ENCODE peak calls at places on chromosomes 3 and 15, in four cellular contexts. One of them, this sample, is unnamed.

GRCh38 chr3:186109897-186110803 is 1.3 kb upstream of the ETV5 start:
- DNase-seq in right cardiac atrium: peak
- DNase-seq in stimulated activated CD4-positive, alpha-beta T cell treated with anti-CD3 and anti-CD28 coated beads, Interleukin-4, amount 100 ng/mL, for 24 hours: no peak
- DNase-seq in mesothelial cell of epicardium: no peak
- DNase-seq in this sample: peak

GRCh38 chr3:147407495-147408179 is 1.3 kb upstream of the ZIC4 start:
- DNase-seq in stimulated activated CD4-positive, alpha-beta T cell treated with anti-CD3 and anti-CD28 coated beads, Interleukin-4, amount 100 ng/mL, for 24 hours: no peak
- DNase-seq in mesothelial cell of epicardium: no peak
- DNase-seq in right cardiac atrium: no peak
- DNase-seq in this sample: no peak

GRCh38 chr3:65888980-65889706 is 149.6 kb downstream of the MAGI1 start:
- DNase-seq in mesothelial cell of epicardium: no peak
- DNase-seq in stimulated activated CD4-positive, alpha-beta T cell treated with anti-CD3 and anti-CD28 coated beads, Interleukin-4, amount 100 ng/mL, for 24 hours: no peak
- DNase-seq in right cardiac atrium: no peak
- DNase-seq in this sample: no peak

GRCh38 chr15:93321881-93322282 is 232.9 kb upstream of the RGMA start:
- DNase-seq in right cardiac atrium: no peak
- DNase-seq in mesothelial cell of epicardium: peak
- DNase-seq in stimulated activated CD4-positive, alpha-beta T cell treated with anti-CD3 and anti-CD28 coated beads, Interleukin-4, amount 100 ng/mL, for 24 hours: no peak
- DNase-seq in this sample: no peak

GRCh38 chr15:52002351-52002750 is 16.7 kb upstream of the MAPK6 start:
- DNase-seq in stimulated activated CD4-positive, alpha-beta T cell treated with anti-CD3 and anti-CD28 coated beads, Interleukin-4, amount 100 ng/mL, for 24 hours: no peak
- DNase-seq in right cardiac atrium: no peak
- DNase-seq in mesothelial cell of epicardium: no peak
- DNase-seq in this sample: no peak

GRCh38 chr3:100525753-100526612 is 33.6 kb downstream of the TMEM45A start:
- DNase-seq in stimulated activated CD4-positive, alpha-beta T cell treated with anti-CD3 and anti-CD28 coated beads, Interleukin-4, amount 100 ng/mL, for 24 hours: no peak
- DNase-seq in mesothelial cell of epicardium: no peak
- DNase-seq in right cardiac atrium: no peak
- DNase-seq in this sample: no peak

GRCh38 chr3:101127991-101128390 is 134.8 kb upstream of the ABI3BP start:
- DNase-seq in stimulated activated CD4-positive, alpha-beta T cell treated with anti-CD3 and anti-CD28 coated beads, Interleukin-4, amount 100 ng/mL, for 24 hours: no peak
- DNase-seq in right cardiac atrium: no peak
- DNase-seq in mesothelial cell of epicardium: no peak
- DNase-seq in this sample: no peak

GRCh38 chr3:169886671-169887070 is 16.9 kb upstream of the LRRC31 start:
- DNase-seq in stimulated activated CD4-positive, alpha-beta T cell treated with anti-CD3 and anti-CD28 coated beads, Interleukin-4, amount 100 ng/mL, for 24 hours: no peak
- DNase-seq in mesothelial cell of epicardium: no peak
- DNase-seq in right cardiac atrium: peak
- DNase-seq in this sample: peak

GRCh38 chr3:51799879-51800757 is 21.1 kb upstream of the IQCF6 start:
- DNase-seq in stimulated activated CD4-positive, alpha-beta T cell treated with anti-CD3 and anti-CD28 coated beads, Interleukin-4, amount 100 ng/mL, for 24 hours: peak
- DNase-seq in mesothelial cell of epicardium: no peak
- DNase-seq in right cardiac atrium: no peak
- DNase-seq in this sample: no peak

GRCh38 chr3:36603423-36603822 is 160.9 kb downstream of the DCLK3 start:
- DNase-seq in stimulated activated CD4-positive, alpha-beta T cell treated with anti-CD3 and anti-CD28 coated beads, Interleukin-4, amount 100 ng/mL, for 24 hours: no peak
- DNase-seq in right cardiac atrium: no peak
- DNase-seq in mesothelial cell of epicardium: no peak
- DNase-seq in this sample: no peak

GRCh38 chr15:68114840-68115239 is 60.7 kb downstream of the PIAS1 start:
- DNase-seq in stimulated activated CD4-positive, alpha-beta T cell treated with anti-CD3 and anti-CD28 coated beads, Interleukin-4, amount 100 ng/mL, for 24 hours: no peak
- DNase-seq in right cardiac atrium: no peak
- DNase-seq in mesothelial cell of epicardium: no peak
- DNase-seq in this sample: no peak

GRCh38 chr15:72902929-72903260 is 119.3 kb upstream of the ADPGK start:
- DNase-seq in mesothelial cell of epicardium: no peak
- DNase-seq in right cardiac atrium: no peak
- DNase-seq in stimulated activated CD4-positive, alpha-beta T cell treated with anti-CD3 and anti-CD28 coated beads, Interleukin-4, amount 100 ng/mL, for 24 hours: no peak
- DNase-seq in this sample: no peak

GRCh38 chr3:64163755-64164148 is 61.5 kb downstream of the PRICKLE2 start:
- DNase-seq in right cardiac atrium: no peak
- DNase-seq in stimulated activated CD4-positive, alpha-beta T cell treated with anti-CD3 and anti-CD28 coated beads, Interleukin-4, amount 100 ng/mL, for 24 hours: no peak
- DNase-seq in mesothelial cell of epicardium: no peak
- DNase-seq in this sample: no peak

GRCh38 chr15:83998486-83998885 is 237.1 kb upstream of the GOLGA6L4 start:
- DNase-seq in mesothelial cell of epicardium: no peak
- DNase-seq in stimulated activated CD4-positive, alpha-beta T cell treated with anti-CD3 and anti-CD28 coated beads, Interleukin-4, amount 100 ng/mL, for 24 hours: no peak
- DNase-seq in right cardiac atrium: no peak
- DNase-seq in this sample: no peak

GRCh38 chr3:177144922-177145321 is 52.4 kb downstream of the TBL1XR1 start:
- DNase-seq in stimulated activated CD4-positive, alpha-beta T cell treated with anti-CD3 and anti-CD28 coated beads, Interleukin-4, amount 100 ng/mL, for 24 hours: no peak
- DNase-seq in right cardiac atrium: no peak
- DNase-seq in mesothelial cell of epicardium: no peak
- DNase-seq in this sample: no peak

GRCh38 chr3:75171632-75172230 is 492.4 kb upstream of the FRG2C start:
- DNase-seq in mesothelial cell of epicardium: no peak
- DNase-seq in right cardiac atrium: no peak
- DNase-seq in stimulated activated CD4-positive, alpha-beta T cell treated with anti-CD3 and anti-CD28 coated beads, Interleukin-4, amount 100 ng/mL, for 24 hours: no peak
- DNase-seq in this sample: no peak

GRCh38 chr15:22237891-22238275 is 157.6 kb downstream of the OR4M2 start:
- DNase-seq in right cardiac atrium: no peak
- DNase-seq in mesothelial cell of epicardium: no peak
- DNase-seq in stimulated activated CD4-positive, alpha-beta T cell treated with anti-CD3 and anti-CD28 coated beads, Interleukin-4, amount 100 ng/mL, for 24 hours: no peak
- DNase-seq in this sample: no peak

GRCh38 chr15:96410175-96411055 is 79.9 kb downstream of the NR2F2 start:
- DNase-seq in right cardiac atrium: no peak
- DNase-seq in stimulated activated CD4-positive, alpha-beta T cell treated with anti-CD3 and anti-CD28 coated beads, Interleukin-4, amount 100 ng/mL, for 24 hours: no peak
- DNase-seq in mesothelial cell of epicardium: no peak
- DNase-seq in this sample: no peak

GRCh38 chr3:138434276-138434874 is at the start of gene ESYT3:
- DNase-seq in right cardiac atrium: peak
- DNase-seq in mesothelial cell of epicardium: peak
- DNase-seq in stimulated activated CD4-positive, alpha-beta T cell treated with anti-CD3 and anti-CD28 coated beads, Interleukin-4, amount 100 ng/mL, for 24 hours: peak
- DNase-seq in this sample: peak

GRCh38 chr3:31055757-31056156 is 161.3 kb upstream of the GADL1 start:
- DNase-seq in stimulated activated CD4-positive, alpha-beta T cell treated with anti-CD3 and anti-CD28 coated beads, Interleukin-4, amount 100 ng/mL, for 24 hours: no peak
- DNase-seq in mesothelial cell of epicardium: no peak
- DNase-seq in right cardiac atrium: no peak
- DNase-seq in this sample: no peak

GRCh38 chr15:85164841-85165466 is 183.3 kb downstream of the PDE8A start:
- DNase-seq in right cardiac atrium: no peak
- DNase-seq in stimulated activated CD4-positive, alpha-beta T cell treated with anti-CD3 and anti-CD28 coated beads, Interleukin-4, amount 100 ng/mL, for 24 hours: no peak
- DNase-seq in mesothelial cell of epicardium: no peak
- DNase-seq in this sample: no peak

GRCh38 chr3:141370065-141370533 is 1.8 kb downstream of the ZBTB38 start:
- DNase-seq in stimulated activated CD4-positive, alpha-beta T cell treated with anti-CD3 and anti-CD28 coated beads, Interleukin-4, amount 100 ng/mL, for 24 hours: peak
- DNase-seq in right cardiac atrium: no peak
- DNase-seq in mesothelial cell of epicardium: no peak
- DNase-seq in this sample: no peak

GRCh38 chr3:24365168-24365567 is 129.5 kb downstream of the THRB start:
- DNase-seq in mesothelial cell of epicardium: no peak
- DNase-seq in stimulated activated CD4-positive, alpha-beta T cell treated with anti-CD3 and anti-CD28 coated beads, Interleukin-4, amount 100 ng/mL, for 24 hours: no peak
- DNase-seq in right cardiac atrium: peak
- DNase-seq in this sample: no peak

GRCh38 chr3:77348244-77348855 is 308.5 kb downstream of the ROBO2 start:
- DNase-seq in right cardiac atrium: no peak
- DNase-seq in mesothelial cell of epicardium: no peak
- DNase-seq in stimulated activated CD4-positive, alpha-beta T cell treated with anti-CD3 and anti-CD28 coated beads, Interleukin-4, amount 100 ng/mL, for 24 hours: no peak
- DNase-seq in this sample: no peak